ENCODE peak calls at places on chromosome 15, in eight cellular contexts. One of them, this sample, is unnamed.

GRCh38 chr15:87874896-87875661 is 381.5 kb downstream of the NTRK3 start:
- DNase-seq in endodermal cell: peak
- DNase-seq in right lobe of liver: no peak
- DNase-seq in AG20443: peak
- DNase-seq in pulmonary artery endothelial cell: no peak
- DNase-seq in stimulated activated CD4-positive, alpha-beta T cell treated with anti-CD3 and anti-CD28 coated beads, Interleukin-1b, Interleukin-23, amount 100 ng/mL, for 4 hours: no peak
- DNase-seq in SJSA1: no peak
- DNase-seq in BE2C: no peak
- DNase-seq in this sample: no peak

GRCh38 chr15:94576889-94577533 is 345.6 kb downstream of the MCTP2 start:
- DNase-seq in endodermal cell: peak
- DNase-seq in right lobe of liver: no peak
- DNase-seq in AG20443: peak
- DNase-seq in pulmonary artery endothelial cell: no peak
- DNase-seq in stimulated activated CD4-positive, alpha-beta T cell treated with anti-CD3 and anti-CD28 coated beads, Interleukin-1b, Interleukin-23, amount 100 ng/mL, for 4 hours: no peak
- DNase-seq in SJSA1: no peak
- DNase-seq in BE2C: peak
- DNase-seq in this sample: peak

GRCh38 chr15:33149919-33150318 is 44.6 kb downstream of the FMN1 start:
- DNase-seq in endodermal cell: no peak
- DNase-seq in right lobe of liver: no peak
- DNase-seq in AG20443: no peak
- DNase-seq in pulmonary artery endothelial cell: no peak
- DNase-seq in stimulated activated CD4-positive, alpha-beta T cell treated with anti-CD3 and anti-CD28 coated beads, Interleukin-1b, Interleukin-23, amount 100 ng/mL, for 4 hours: no peak
- DNase-seq in SJSA1: no peak
- DNase-seq in BE2C: no peak
- DNase-seq in this sample: no peak

GRCh38 chr15:25224396-25224795 is 214.4 kb downstream of the UBE3A start:
- DNase-seq in endodermal cell: no peak
- DNase-seq in right lobe of liver: no peak
- DNase-seq in AG20443: no peak
- DNase-seq in pulmonary artery endothelial cell: no peak
- DNase-seq in stimulated activated CD4-positive, alpha-beta T cell treated with anti-CD3 and anti-CD28 coated beads, Interleukin-1b, Interleukin-23, amount 100 ng/mL, for 4 hours: no peak
- DNase-seq in SJSA1: no peak
- DNase-seq in BE2C: no peak
- DNase-seq in this sample: no peak

GRCh38 chr15:60208708-60209107 is 189.1 kb downstream of the ANXA2 start:
- DNase-seq in endodermal cell: no peak
- DNase-seq in right lobe of liver: no peak
- DNase-seq in AG20443: no peak
- DNase-seq in pulmonary artery endothelial cell: no peak
- DNase-seq in stimulated activated CD4-positive, alpha-beta T cell treated with anti-CD3 and anti-CD28 coated beads, Interleukin-1b, Interleukin-23, amount 100 ng/mL, for 4 hours: no peak
- DNase-seq in SJSA1: no peak
- DNase-seq in BE2C: no peak
- DNase-seq in this sample: no peak

GRCh38 chr15:89385596-89386242 is 51.1 kb upstream of the POLG start:
- DNase-seq in endodermal cell: no peak
- DNase-seq in right lobe of liver: no peak
- DNase-seq in AG20443: no peak
- DNase-seq in pulmonary artery endothelial cell: no peak
- DNase-seq in stimulated activated CD4-positive, alpha-beta T cell treated with anti-CD3 and anti-CD28 coated beads, Interleukin-1b, Interleukin-23, amount 100 ng/mL, for 4 hours: no peak
- DNase-seq in SJSA1: peak
- DNase-seq in BE2C: no peak
- DNase-seq in this sample: no peak

GRCh38 chr15:72118400-72118978 is at the start of gene SENP8:
- DNase-seq in endodermal cell: no peak
- DNase-seq in right lobe of liver: no peak
- DNase-seq in AG20443: peak
- DNase-seq in pulmonary artery endothelial cell: no peak
- DNase-seq in stimulated activated CD4-positive, alpha-beta T cell treated with anti-CD3 and anti-CD28 coated beads, Interleukin-1b, Interleukin-23, amount 100 ng/mL, for 4 hours: no peak
- DNase-seq in SJSA1: no peak
- DNase-seq in BE2C: no peak
- DNase-seq in this sample: no peak

GRCh38 chr15:63388511-63388910 is 6.9 kb upstream of the CA12 start:
- DNase-seq in endodermal cell: no peak
- DNase-seq in right lobe of liver: no peak
- DNase-seq in AG20443: no peak
- DNase-seq in pulmonary artery endothelial cell: no peak
- DNase-seq in stimulated activated CD4-positive, alpha-beta T cell treated with anti-CD3 and anti-CD28 coated beads, Interleukin-1b, Interleukin-23, amount 100 ng/mL, for 4 hours: no peak
- DNase-seq in SJSA1: no peak
- DNase-seq in BE2C: no peak
- DNase-seq in this sample: no peak

GRCh38 chr15:100101389-100102089 is 240.2 kb downstream of the ADAMTS17 start:
- DNase-seq in endodermal cell: peak
- DNase-seq in right lobe of liver: no peak
- DNase-seq in AG20443: no peak
- DNase-seq in pulmonary artery endothelial cell: no peak
- DNase-seq in stimulated activated CD4-positive, alpha-beta T cell treated with anti-CD3 and anti-CD28 coated beads, Interleukin-1b, Interleukin-23, amount 100 ng/mL, for 4 hours: no peak
- DNase-seq in SJSA1: peak
- DNase-seq in BE2C: no peak
- DNase-seq in this sample: no peak

GRCh38 chr15:73957276-73957675 is 31.0 kb downstream of the LOXL1 start:
- DNase-seq in endodermal cell: no peak
- DNase-seq in right lobe of liver: no peak
- DNase-seq in AG20443: no peak
- DNase-seq in pulmonary artery endothelial cell: no peak
- DNase-seq in stimulated activated CD4-positive, alpha-beta T cell treated with anti-CD3 and anti-CD28 coated beads, Interleukin-1b, Interleukin-23, amount 100 ng/mL, for 4 hours: no peak
- DNase-seq in SJSA1: no peak
- DNase-seq in BE2C: no peak
- DNase-seq in this sample: no peak

GRCh38 chr15:83066034-83066760 is 855 bp downstream of the BTBD1 start:
- DNase-seq in endodermal cell: peak
- DNase-seq in right lobe of liver: no peak
- DNase-seq in AG20443: no peak
- DNase-seq in pulmonary artery endothelial cell: no peak
- DNase-seq in stimulated activated CD4-positive, alpha-beta T cell treated with anti-CD3 and anti-CD28 coated beads, Interleukin-1b, Interleukin-23, amount 100 ng/mL, for 4 hours: no peak
- DNase-seq in SJSA1: no peak
- DNase-seq in BE2C: no peak
- DNase-seq in this sample: no peak

GRCh38 chr15:41017051-41017735 is 63.9 kb downstream of the CHAC1 start:
- DNase-seq in endodermal cell: no peak
- DNase-seq in right lobe of liver: no peak
- DNase-seq in AG20443: no peak
- DNase-seq in pulmonary artery endothelial cell: no peak
- DNase-seq in stimulated activated CD4-positive, alpha-beta T cell treated with anti-CD3 and anti-CD28 coated beads, Interleukin-1b, Interleukin-23, amount 100 ng/mL, for 4 hours: no peak
- DNase-seq in SJSA1: no peak
- DNase-seq in BE2C: no peak
- DNase-seq in this sample: no peak

This sample was measured in dermis microvascular lymphatic vessel endothelial cell.